ENCODE peak calls at places on chromosomes 16 and 17, in six cellular contexts. S is uterus, F is A549, L is tibial artery, E is endodermal cell, N is aorta. D is an unnamed sample.

GRCh38 chr16:54118846-54119245 is 167.7 kb downstream of the IRX3 start:
- DNase-seq in S (no peak), F (no peak), L (no peak), E (no peak), N (no peak), D (no peak)

GRCh38 chr16:90010676-90011075 is 8.6 kb downstream of the DBNDD1 start:
- DNase-seq in S (no peak), F (no peak), L (no peak), E (no peak), N (no peak), D (no peak)

GRCh38 chr17:7707446-7707845 is 2.4 kb downstream of the EFNB3 start:
- DNase-seq in S (no peak), F (no peak), L (peak), E (peak), N (peak), D (no peak)

GRCh38 chr16:57115504-57116182 is 23.3 kb downstream of the CPNE2 start:
- DNase-seq in S (peak), F (no peak), L (peak), E (no peak), N (peak), D (peak)

GRCh38 chr16:47018223-47018891 is 44.9 kb upstream of the DNAJA2 start:
- DNase-seq in S (no peak), F (peak), L (no peak), E (peak), N (no peak), D (no peak)

GRCh38 chr17:74123350-74123749 is 80.1 kb upstream of the RPL38 start:
- DNase-seq in S (no peak), F (no peak), L (no peak), E (peak), N (no peak), D (no peak)

GRCh38 chr17:55693244-55694216 is 29.1 kb downstream of the TMEM100 start:
- DNase-seq in S (no peak), F (no peak), L (no peak), E (no peak), N (no peak), D (no peak)

GRCh38 chr16:1706386-1707192 is 594 bp downstream of the MAPK8IP3 start:
- DNase-seq in S (no peak), F (no peak), L (no peak), E (peak), N (peak), D (no peak)

GRCh38 chr16:1745181-1745899 is 26.0 kb downstream of the NME3 start:
- DNase-seq in S (no peak), F (no peak), L (no peak), E (no peak), N (no peak), D (no peak)

GRCh38 chr16:66052745-66053144 is 313.7 kb upstream of the CDH5 start:
- DNase-seq in S (no peak), F (no peak), L (no peak), E (no peak), N (no peak), D (no peak)

GRCh38 chr17:19016881-19017280 is 12.3 kb upstream of the FAM83G start:
- DNase-seq in S (no peak), F (no peak), L (no peak), E (no peak), N (peak), D (no peak)

GRCh38 chr17:73591278-73592078 is 52.8 kb downstream of the SDK2 start:
- DNase-seq in S (no peak), F (no peak), L (no peak), E (no peak), N (no peak), D (no peak)

GRCh38 chr16:83420206-83420760 is 387.5 kb upstream of the HSBP1 start:
- DNase-seq in S (no peak), F (no peak), L (no peak), E (no peak), N (no peak), D (no peak)

GRCh38 chr16:24013733-24014645 is 178.2 kb downstream of the PRKCB start:
- DNase-seq in S (no peak), F (no peak), L (no peak), E (no peak), N (no peak), D (no peak)

GRCh38 chr16:31464348-31464769 is 5.1 kb downstream of the ARMC5 start:
- DNase-seq in S (no peak), F (no peak), L (peak), E (no peak), N (peak), D (no peak)

GRCh38 chr17:80831481-80831880 is 160.2 kb upstream of the CHMP6 start:
- DNase-seq in S (no peak), F (no peak), L (no peak), E (no peak), N (peak), D (no peak)

GRCh38 chr16:88910284-88911147 is 44.1 kb upstream of the PABPN1L start:
- DNase-seq in S (no peak), F (no peak), L (no peak), E (no peak), N (no peak), D (no peak)

GRCh38 chr17:7475764-7476422 is 3.5 kb downstream of the ZBTB4 start:
- DNase-seq in S (peak), F (no peak), L (peak), E (no peak), N (no peak), D (no peak)

GRCh38 chr16:76278976-76279375 is 1.8 kb downstream of the CNTNAP4 start:
- DNase-seq in S (no peak), F (no peak), L (no peak), E (no peak), N (no peak), D (no peak)

GRCh38 chr17:17126131-17127110 is 79.7 kb downstream of the PLD6 start:
- DNase-seq in S (no peak), F (no peak), L (peak), E (no peak), N (no peak), D (no peak)

GRCh38 chr16:30458561-30459394 is 13.1 kb upstream of the SEPHS2 start:
- DNase-seq in S (no peak), F (no peak), L (no peak), E (no peak), N (peak), D (no peak)

GRCh38 chr16:4028144-4028543 is 88.1 kb downstream of the ADCY9 start:
- DNase-seq in S (no peak), F (no peak), L (no peak), E (no peak), N (no peak), D (no peak)

GRCh38 chr16:11047057-11047456 is 102.7 kb downstream of the CLEC16A start:
- DNase-seq in S (no peak), F (no peak), L (no peak), E (no peak), N (no peak), D (no peak)

GRCh38 chr17:30969989-30970680 is 704 bp upstream of the RNF135 start:
- DNase-seq in S (peak), F (peak), L (peak), E (peak), N (peak), D (no peak)

GRCh38 chr17:29291163-29291752 is 2.7 kb downstream of the NUFIP2 start:
- DNase-seq in S (no peak), F (peak), L (no peak), E (no peak), N (no peak), D (peak)

GRCh38 chr17:82603981-82604448 is 44.2 kb downstream of the WDR45B start:
- DNase-seq in S (no peak), F (no peak), L (peak), E (no peak), N (no peak), D (peak)

GRCh38 chr17:82604532-82604931 is 43.7 kb downstream of the WDR45B start:
- DNase-seq in S (no peak), F (no peak), L (no peak), E (no peak), N (no peak), D (no peak)

GRCh38 chr17:82608816-82609215 is 39.4 kb downstream of the WDR45B start:
- DNase-seq in S (no peak), F (no peak), L (no peak), E (no peak), N (no peak), D (no peak)

GRCh38 chr17:82602986-82603385 is 45.3 kb downstream of the WDR45B start:
- DNase-seq in S (no peak), F (no peak), L (no peak), E (no peak), N (no peak), D (no peak)

DNA sequence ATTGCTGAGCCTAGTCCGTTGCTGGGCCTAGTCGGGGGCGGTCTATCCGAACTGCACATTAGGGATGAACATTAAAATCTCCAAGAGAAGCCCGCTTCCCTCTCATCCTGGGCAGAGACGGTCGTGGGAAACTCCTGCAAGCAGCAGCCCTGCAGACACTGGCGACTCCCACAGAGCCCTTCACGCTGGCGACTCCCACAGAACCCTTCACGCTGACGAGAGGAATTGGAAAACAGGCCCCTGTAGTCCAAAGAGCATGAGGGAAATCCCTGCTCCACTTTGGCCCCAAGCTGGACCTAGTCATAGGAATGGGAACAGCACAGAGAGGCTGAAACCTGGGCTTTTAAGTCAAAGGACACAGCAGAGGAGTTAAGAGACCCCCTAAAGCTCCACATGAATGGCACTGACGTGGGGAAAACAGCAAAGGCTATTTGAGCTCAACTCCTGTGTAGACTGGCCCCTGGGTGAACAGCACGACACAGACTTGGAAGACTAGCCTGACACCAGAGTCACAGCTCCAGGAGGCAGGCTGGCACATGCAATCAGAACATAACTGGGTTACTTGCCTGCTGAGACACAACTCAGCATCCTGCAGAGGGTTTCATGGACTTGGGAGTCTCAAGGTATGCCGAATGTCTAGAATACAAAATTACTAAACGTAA is 42.2 kb downstream of the WDR45B start:
- DNase-seq in S (no peak), F (no peak), L (no peak), E (no peak), N (no peak), D (no peak)
- H3K27ac ChIP-seq in S (no peak), F (no peak), L (no peak), E (no peak), N (no peak), D (peak)

DNA sequence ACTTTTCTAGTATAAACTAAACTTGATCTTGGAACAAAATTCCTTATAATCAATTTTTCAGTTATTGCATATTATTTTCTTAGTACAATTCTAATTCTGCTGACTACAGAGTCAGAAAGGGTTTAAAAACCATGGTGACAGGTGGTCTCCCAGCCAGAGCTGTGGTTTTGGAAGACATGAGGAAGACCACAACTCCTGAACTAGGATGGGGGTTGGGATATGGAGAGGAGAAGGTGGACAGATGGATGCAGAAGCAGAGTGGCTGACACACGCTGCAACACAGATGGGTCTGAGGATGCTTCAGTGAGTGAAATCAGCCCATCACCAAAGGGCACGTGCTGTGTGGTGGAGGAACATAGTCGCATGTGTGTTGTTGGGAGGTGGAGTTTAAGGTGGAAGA is 187.7 kb downstream of the LGALS9B start:
- DNase-seq in S (no peak), F (no peak), L (no peak), E (peak), N (no peak), D (no peak)
- H3K27ac ChIP-seq in S (no peak), F (no peak), L (no peak), E (no peak), N (no peak), D (no peak)

GRCh38 chr17:77125432-77125901 is 15.3 kb upstream of the SEC14L1 start:
- DNase-seq in S (no peak), F (peak), L (no peak), E (no peak), N (no peak), D (no peak)
- H3K27ac ChIP-seq in S (peak), F (peak), L (no peak), E (no peak), N (no peak), D (peak)

GRCh38 chr17:45225051-45225700 is 3.5 kb downstream of the FMNL1 start:
- DNase-seq in S (no peak), F (no peak), L (peak), E (no peak), N (no peak), D (no peak)
- H3K27ac ChIP-seq in S (no peak), F (peak), L (no peak), E (no peak), N (no peak), D (peak)